ENCODE peak calls at places on chromosomes 5 and 9, in ten cellular contexts. One of them, this sample, is unnamed.

GRCh38 chr5:135194573-135195266 is 160.7 kb upstream of the PITX1 start:
- DNase-seq in HCT116: no peak
- DNase-seq in stimulated activated CD4-positive, alpha-beta T cell treated with anti-CD3 and anti-CD28 coated beads, Interleukin-2, amount 100 ng/mL, for 48 hours: no peak
- DNase-seq in activated naive CD8-positive, alpha-beta T cell treated with anti-CD3 and anti-CD28 coated beads, Interleukin-2, amount 50 U/mL, for 24 hours: no peak
- DNase-seq in SHP77: no peak
- DNase-seq in NCI-H2081: no peak
- DNase-seq in cardiac fibroblast: peak; percentile 44
- DNase-seq in activated CD8-positive, alpha-beta memory T cell treated with anti-CD3 and anti-CD28 coated beads, Interleukin-2, amount 50 U/mL, for 4 hours: no peak
- DNase-seq in stimulated activated naive B cell treated with anti-CD40 and anti-IgM and Interleukin-4, amounts not matched to agents 10 μg/mL and 1 μg/mL and 100 μg/mL, for 72 hours: no peak
- DNase-seq in hypothalamus: no peak
- DNase-seq in this sample: no peak

GRCh38 chr5:154868702-154869101 is 10.3 kb downstream of the CNOT8 start:
- DNase-seq in HCT116: no peak
- DNase-seq in stimulated activated CD4-positive, alpha-beta T cell treated with anti-CD3 and anti-CD28 coated beads, Interleukin-2, amount 100 ng/mL, for 48 hours: no peak
- DNase-seq in activated naive CD8-positive, alpha-beta T cell treated with anti-CD3 and anti-CD28 coated beads, Interleukin-2, amount 50 U/mL, for 24 hours: no peak
- DNase-seq in SHP77: no peak
- DNase-seq in NCI-H2081: no peak
- DNase-seq in cardiac fibroblast: peak; percentile 11
- DNase-seq in activated CD8-positive, alpha-beta memory T cell treated with anti-CD3 and anti-CD28 coated beads, Interleukin-2, amount 50 U/mL, for 4 hours: no peak
- DNase-seq in stimulated activated naive B cell treated with anti-CD40 and anti-IgM and Interleukin-4, amounts not matched to agents 10 μg/mL and 1 μg/mL and 100 μg/mL, for 72 hours: no peak
- DNase-seq in hypothalamus: no peak
- DNase-seq in this sample: no peak

GRCh38 chr5:110112355-110112754 is 422.6 kb downstream of the MAN2A1 start:
- DNase-seq in HCT116: no peak
- DNase-seq in stimulated activated CD4-positive, alpha-beta T cell treated with anti-CD3 and anti-CD28 coated beads, Interleukin-2, amount 100 ng/mL, for 48 hours: no peak
- DNase-seq in activated naive CD8-positive, alpha-beta T cell treated with anti-CD3 and anti-CD28 coated beads, Interleukin-2, amount 50 U/mL, for 24 hours: no peak
- DNase-seq in SHP77: no peak
- DNase-seq in NCI-H2081: no peak
- DNase-seq in cardiac fibroblast: no peak
- DNase-seq in activated CD8-positive, alpha-beta memory T cell treated with anti-CD3 and anti-CD28 coated beads, Interleukin-2, amount 50 U/mL, for 4 hours: no peak
- DNase-seq in stimulated activated naive B cell treated with anti-CD40 and anti-IgM and Interleukin-4, amounts not matched to agents 10 μg/mL and 1 μg/mL and 100 μg/mL, for 72 hours: no peak
- DNase-seq in hypothalamus: no peak
- DNase-seq in this sample: no peak

GRCh38 chr9:121784706-121785426 is 133.4 kb downstream of the DAB2IP start:
- DNase-seq in HCT116: no peak
- DNase-seq in stimulated activated CD4-positive, alpha-beta T cell treated with anti-CD3 and anti-CD28 coated beads, Interleukin-2, amount 100 ng/mL, for 48 hours: no peak
- DNase-seq in activated naive CD8-positive, alpha-beta T cell treated with anti-CD3 and anti-CD28 coated beads, Interleukin-2, amount 50 U/mL, for 24 hours: no peak
- DNase-seq in SHP77: no peak
- DNase-seq in NCI-H2081: no peak
- DNase-seq in cardiac fibroblast: no peak
- DNase-seq in activated CD8-positive, alpha-beta memory T cell treated with anti-CD3 and anti-CD28 coated beads, Interleukin-2, amount 50 U/mL, for 4 hours: no peak
- DNase-seq in stimulated activated naive B cell treated with anti-CD40 and anti-IgM and Interleukin-4, amounts not matched to agents 10 μg/mL and 1 μg/mL and 100 μg/mL, for 72 hours: no peak
- DNase-seq in hypothalamus: no peak
- DNase-seq in this sample: no peak

GRCh38 chr9:99778829-99779228 is 42.9 kb upstream of the NR4A3 start:
- DNase-seq in HCT116: no peak
- DNase-seq in stimulated activated CD4-positive, alpha-beta T cell treated with anti-CD3 and anti-CD28 coated beads, Interleukin-2, amount 100 ng/mL, for 48 hours: no peak
- DNase-seq in activated naive CD8-positive, alpha-beta T cell treated with anti-CD3 and anti-CD28 coated beads, Interleukin-2, amount 50 U/mL, for 24 hours: peak; percentile 36
- DNase-seq in SHP77: no peak
- DNase-seq in NCI-H2081: no peak
- DNase-seq in cardiac fibroblast: no peak
- DNase-seq in activated CD8-positive, alpha-beta memory T cell treated with anti-CD3 and anti-CD28 coated beads, Interleukin-2, amount 50 U/mL, for 4 hours: no peak
- DNase-seq in stimulated activated naive B cell treated with anti-CD40 and anti-IgM and Interleukin-4, amounts not matched to agents 10 μg/mL and 1 μg/mL and 100 μg/mL, for 72 hours: no peak
- DNase-seq in hypothalamus: no peak
- DNase-seq in this sample: no peak

GRCh38 chr9:83981126-83981871 is 694 bp downstream of the RMI1 start:
- DNase-seq in HCT116: no peak
- DNase-seq in stimulated activated CD4-positive, alpha-beta T cell treated with anti-CD3 and anti-CD28 coated beads, Interleukin-2, amount 100 ng/mL, for 48 hours: no peak
- DNase-seq in activated naive CD8-positive, alpha-beta T cell treated with anti-CD3 and anti-CD28 coated beads, Interleukin-2, amount 50 U/mL, for 24 hours: peak; percentile 27
- DNase-seq in SHP77: no peak
- DNase-seq in NCI-H2081: peak; percentile 66
- DNase-seq in cardiac fibroblast: peak; percentile 49
- DNase-seq in activated CD8-positive, alpha-beta memory T cell treated with anti-CD3 and anti-CD28 coated beads, Interleukin-2, amount 50 U/mL, for 4 hours: no peak
- DNase-seq in stimulated activated naive B cell treated with anti-CD40 and anti-IgM and Interleukin-4, amounts not matched to agents 10 μg/mL and 1 μg/mL and 100 μg/mL, for 72 hours: peak; percentile 15
- DNase-seq in hypothalamus: no peak
- DNase-seq in this sample: no peak

GRCh38 chr9:114779352-114779845 is 26.4 kb downstream of the TNFSF15 start:
- DNase-seq in HCT116: peak; percentile 22
- DNase-seq in stimulated activated CD4-positive, alpha-beta T cell treated with anti-CD3 and anti-CD28 coated beads, Interleukin-2, amount 100 ng/mL, for 48 hours: no peak
- DNase-seq in activated naive CD8-positive, alpha-beta T cell treated with anti-CD3 and anti-CD28 coated beads, Interleukin-2, amount 50 U/mL, for 24 hours: no peak
- DNase-seq in SHP77: peak; percentile 71
- DNase-seq in NCI-H2081: peak; percentile 16
- DNase-seq in cardiac fibroblast: peak; percentile 54
- DNase-seq in activated CD8-positive, alpha-beta memory T cell treated with anti-CD3 and anti-CD28 coated beads, Interleukin-2, amount 50 U/mL, for 4 hours: no peak
- DNase-seq in stimulated activated naive B cell treated with anti-CD40 and anti-IgM and Interleukin-4, amounts not matched to agents 10 μg/mL and 1 μg/mL and 100 μg/mL, for 72 hours: no peak
- DNase-seq in hypothalamus: no peak
- DNase-seq in this sample: peak; percentile 94

GRCh38 chr5:113520429-113520828 is 6.9 kb downstream of the YTHDC2 start:
- DNase-seq in HCT116: no peak
- DNase-seq in stimulated activated CD4-positive, alpha-beta T cell treated with anti-CD3 and anti-CD28 coated beads, Interleukin-2, amount 100 ng/mL, for 48 hours: peak; percentile 12
- DNase-seq in activated naive CD8-positive, alpha-beta T cell treated with anti-CD3 and anti-CD28 coated beads, Interleukin-2, amount 50 U/mL, for 24 hours: peak; percentile 14
- DNase-seq in SHP77: no peak
- DNase-seq in NCI-H2081: no peak
- DNase-seq in cardiac fibroblast: no peak
- DNase-seq in activated CD8-positive, alpha-beta memory T cell treated with anti-CD3 and anti-CD28 coated beads, Interleukin-2, amount 50 U/mL, for 4 hours: no peak
- DNase-seq in stimulated activated naive B cell treated with anti-CD40 and anti-IgM and Interleukin-4, amounts not matched to agents 10 μg/mL and 1 μg/mL and 100 μg/mL, for 72 hours: peak; percentile 15
- DNase-seq in hypothalamus: no peak
- DNase-seq in this sample: no peak

GRCh38 chr5:126680215-126680817 is 79.6 kb downstream of the PHAX start:
- DNase-seq in HCT116: no peak
- DNase-seq in stimulated activated CD4-positive, alpha-beta T cell treated with anti-CD3 and anti-CD28 coated beads, Interleukin-2, amount 100 ng/mL, for 48 hours: no peak
- DNase-seq in activated naive CD8-positive, alpha-beta T cell treated with anti-CD3 and anti-CD28 coated beads, Interleukin-2, amount 50 U/mL, for 24 hours: no peak
- DNase-seq in SHP77: no peak
- DNase-seq in NCI-H2081: no peak
- DNase-seq in cardiac fibroblast: peak; percentile 42
- DNase-seq in activated CD8-positive, alpha-beta memory T cell treated with anti-CD3 and anti-CD28 coated beads, Interleukin-2, amount 50 U/mL, for 4 hours: no peak
- DNase-seq in stimulated activated naive B cell treated with anti-CD40 and anti-IgM and Interleukin-4, amounts not matched to agents 10 μg/mL and 1 μg/mL and 100 μg/mL, for 72 hours: no peak
- DNase-seq in hypothalamus: no peak
- DNase-seq in this sample: no peak

GRCh38 chr5:39373797-39374196 is 9.5 kb upstream of the C9 start:
- DNase-seq in HCT116: no peak
- DNase-seq in stimulated activated CD4-positive, alpha-beta T cell treated with anti-CD3 and anti-CD28 coated beads, Interleukin-2, amount 100 ng/mL, for 48 hours: no peak
- DNase-seq in activated naive CD8-positive, alpha-beta T cell treated with anti-CD3 and anti-CD28 coated beads, Interleukin-2, amount 50 U/mL, for 24 hours: no peak
- DNase-seq in SHP77: no peak
- DNase-seq in NCI-H2081: no peak
- DNase-seq in cardiac fibroblast: no peak
- DNase-seq in activated CD8-positive, alpha-beta memory T cell treated with anti-CD3 and anti-CD28 coated beads, Interleukin-2, amount 50 U/mL, for 4 hours: no peak
- DNase-seq in stimulated activated naive B cell treated with anti-CD40 and anti-IgM and Interleukin-4, amounts not matched to agents 10 μg/mL and 1 μg/mL and 100 μg/mL, for 72 hours: no peak
- DNase-seq in hypothalamus: no peak
- DNase-seq in this sample: peak; percentile 0

GRCh38 chr5:173866249-173867172 is 21.6 kb upstream of the CPEB4 start:
- DNase-seq in HCT116: no peak
- DNase-seq in stimulated activated CD4-positive, alpha-beta T cell treated with anti-CD3 and anti-CD28 coated beads, Interleukin-2, amount 100 ng/mL, for 48 hours: no peak
- DNase-seq in activated naive CD8-positive, alpha-beta T cell treated with anti-CD3 and anti-CD28 coated beads, Interleukin-2, amount 50 U/mL, for 24 hours: no peak
- DNase-seq in SHP77: no peak
- DNase-seq in NCI-H2081: no peak
- DNase-seq in cardiac fibroblast: no peak
- DNase-seq in activated CD8-positive, alpha-beta memory T cell treated with anti-CD3 and anti-CD28 coated beads, Interleukin-2, amount 50 U/mL, for 4 hours: no peak
- DNase-seq in stimulated activated naive B cell treated with anti-CD40 and anti-IgM and Interleukin-4, amounts not matched to agents 10 μg/mL and 1 μg/mL and 100 μg/mL, for 72 hours: no peak
- DNase-seq in hypothalamus: peak; percentile 58
- DNase-seq in this sample: no peak

GRCh38 chr5:919356-920000 is 26.8 kb downstream of the TRIP13 start:
- DNase-seq in HCT116: no peak
- DNase-seq in stimulated activated CD4-positive, alpha-beta T cell treated with anti-CD3 and anti-CD28 coated beads, Interleukin-2, amount 100 ng/mL, for 48 hours: no peak
- DNase-seq in activated naive CD8-positive, alpha-beta T cell treated with anti-CD3 and anti-CD28 coated beads, Interleukin-2, amount 50 U/mL, for 24 hours: no peak
- DNase-seq in SHP77: no peak
- DNase-seq in NCI-H2081: no peak
- DNase-seq in cardiac fibroblast: no peak
- DNase-seq in activated CD8-positive, alpha-beta memory T cell treated with anti-CD3 and anti-CD28 coated beads, Interleukin-2, amount 50 U/mL, for 4 hours: no peak
- DNase-seq in stimulated activated naive B cell treated with anti-CD40 and anti-IgM and Interleukin-4, amounts not matched to agents 10 μg/mL and 1 μg/mL and 100 μg/mL, for 72 hours: no peak
- DNase-seq in hypothalamus: no peak
- DNase-seq in this sample: no peak

GRCh38 chr9:131697097-131697496 is 42.8 kb downstream of the RAPGEF1 start:
- DNase-seq in HCT116: no peak
- DNase-seq in stimulated activated CD4-positive, alpha-beta T cell treated with anti-CD3 and anti-CD28 coated beads, Interleukin-2, amount 100 ng/mL, for 48 hours: no peak
- DNase-seq in activated naive CD8-positive, alpha-beta T cell treated with anti-CD3 and anti-CD28 coated beads, Interleukin-2, amount 50 U/mL, for 24 hours: no peak
- DNase-seq in SHP77: no peak
- DNase-seq in NCI-H2081: no peak
- DNase-seq in cardiac fibroblast: peak; percentile 55
- DNase-seq in activated CD8-positive, alpha-beta memory T cell treated with anti-CD3 and anti-CD28 coated beads, Interleukin-2, amount 50 U/mL, for 4 hours: no peak
- DNase-seq in stimulated activated naive B cell treated with anti-CD40 and anti-IgM and Interleukin-4, amounts not matched to agents 10 μg/mL and 1 μg/mL and 100 μg/mL, for 72 hours: no peak
- DNase-seq in hypothalamus: peak; percentile 28
- DNase-seq in this sample: no peak

This sample was measured in PC-9.